ENCODE peak calls at places on chromosomes 16 and 17, in ten cellular contexts. E is cardiac fibroblast; L is activated T-helper 1 cell treated with anti-CD3 and anti-CD28 coated beads, Interleukin-12 subunit alpha, Interleukin-12 subunit beta, Interleukin-2, Interleukin-4 antibody, amounts not matched to agents 30 ng/mL and 10 ng/mL and 1 ng/mL, durations not matched to agents 14 hours and 24 hours and 36 hours; W is NCI-H1048; K is NT2/D1; Y is fibroblast of gingiva; R is left cardiac atrium; T is neuronal stem cell; C is stimulated activated CD4-positive, alpha-beta T cell treated with anti-CD3 and anti-CD28 coated beads, Interleukin-1b, Interleukin-23, amount 100 ng/mL, for 24 hours; B is hepatic stellate cell. A is an unnamed sample.

GRCh38 chr16:82504811-82505210 is 122.0 kb upstream of the CDH13 start:
- DNase-seq in E (no peak), L (no peak), W (no peak), K (no peak), Y (no peak), R (no peak), T (no peak), C (no peak), B (no peak), A (no peak)

GRCh38 chr17:78117027-78117981 is 11.3 kb downstream of the TMC6 start:
- DNase-seq in E (no peak), L (no peak), W (no peak), K (no peak), Y (no peak), R (peak), T (no peak), C (no peak), B (no peak), A (no peak)

GRCh38 chr17:38598536-38598935 is 7.2 kb downstream of the SRCIN1 start:
- DNase-seq in E (peak), L (no peak), W (peak), K (peak), Y (peak), R (no peak), T (peak), C (no peak), B (peak), A (peak)

GRCh38 chr16:74304164-74304834 is 7.7 kb downstream of the PSMD7 start:
- DNase-seq in E (peak), L (no peak), W (no peak), K (no peak), Y (no peak), R (no peak), T (no peak), C (no peak), B (no peak), A (no peak)

GRCh38 chr16:69240336-69240735 is 53.4 kb downstream of the SNTB2 start:
- DNase-seq in E (peak), L (no peak), W (no peak), K (no peak), Y (no peak), R (no peak), T (no peak), C (no peak), B (peak), A (no peak)

GRCh38 chr16:24731722-24732419 is 2.4 kb downstream of the TNRC6A start:
- DNase-seq in E (no peak), L (no peak), W (no peak), K (no peak), Y (no peak), R (peak), T (no peak), C (no peak), B (no peak), A (no peak)

GRCh38 chr17:81194941-81195901 is 27.5 kb downstream of the CEP131 start:
- DNase-seq in E (no peak), L (no peak), W (no peak), K (no peak), Y (no peak), R (no peak), T (no peak), C (no peak), B (no peak), A (no peak)

GRCh38 chr16:379183-379960 is 2.4 kb downstream of the PGAP6 start:
- DNase-seq in E (no peak), L (no peak), W (no peak), K (no peak), Y (no peak), R (no peak), T (no peak), C (no peak), B (no peak), A (peak)

GRCh38 chr16:3274947-3275346 is 8.3 kb upstream of the ZNF263 start:
- DNase-seq in E (no peak), L (no peak), W (no peak), K (no peak), Y (no peak), R (no peak), T (no peak), C (no peak), B (no peak), A (no peak)

GRCh38 chr17:67532326-67532871 is 155.3 kb downstream of the PITPNC1 start:
- DNase-seq in E (no peak), L (no peak), W (no peak), K (no peak), Y (no peak), R (no peak), T (no peak), C (no peak), B (no peak), A (no peak)

GRCh38 chr16:4200000-4200780 is 41.7 kb downstream of the SRL start:
- DNase-seq in E (peak), L (no peak), W (no peak), K (no peak), Y (peak), R (peak), T (peak), C (no peak), B (peak), A (no peak)

GRCh38 chr16:57959804-57960203 is 11.1 kb downstream of the CNGB1 start:
- DNase-seq in E (no peak), L (no peak), W (no peak), K (no peak), Y (no peak), R (no peak), T (no peak), C (no peak), B (no peak), A (no peak)

GRCh38 chr16:31331141-31331764 is 23.7 kb upstream of the ITGAX start:
- DNase-seq in E (no peak), L (no peak), W (no peak), K (no peak), Y (no peak), R (no peak), T (no peak), C (peak), B (no peak), A (no peak)

GRCh38 chr17:63446981-63447687 is 1.0 kb upstream of the CYB561 start:
- DNase-seq in E (no peak), L (no peak), W (no peak), K (peak), Y (no peak), R (no peak), T (no peak), C (peak), B (no peak), A (no peak)

GRCh38 chr17:42387663-42388380 is 420 bp downstream of the STAT3 start:
- DNase-seq in E (peak), L (peak), W (no peak), K (no peak), Y (no peak), R (peak), T (no peak), C (no peak), B (peak), A (no peak)

GRCh38 chr16:30949655-30950515 is 1.0 kb downstream of the ORAI3 start:
- DNase-seq in E (peak), L (peak), W (no peak), K (no peak), Y (peak), R (peak), T (no peak), C (no peak), B (peak), A (no peak)

GRCh38 chr17:75652934-75653549 is 13.9 kb downstream of the RECQL5 start:
- DNase-seq in E (peak), L (no peak), W (no peak), K (no peak), Y (no peak), R (no peak), T (peak), C (no peak), B (peak), A (no peak)

GRCh38 chr17:12097326-12097725 is 76.6 kb downstream of the MAP2K4 start:
- DNase-seq in E (peak), L (no peak), W (no peak), K (no peak), Y (no peak), R (no peak), T (no peak), C (no peak), B (no peak), A (no peak)

GRCh38 chr16:58365623-58366022 is 26.6 kb upstream of the GINS3 start:
- DNase-seq in E (no peak), L (no peak), W (no peak), K (no peak), Y (no peak), R (no peak), T (no peak), C (no peak), B (no peak), A (no peak)

GRCh38 chr17:76132574-76133338 is 8.3 kb downstream of the FOXJ1 start:
- DNase-seq in E (no peak), L (no peak), W (no peak), K (no peak), Y (no peak), R (no peak), T (no peak), C (no peak), B (no peak), A (no peak)

GRCh38 chr17:2709173-2709661 is 2.3 kb downstream of the CLUH start:
- DNase-seq in E (no peak), L (no peak), W (no peak), K (no peak), Y (no peak), R (no peak), T (no peak), C (no peak), B (no peak), A (no peak)

GRCh38 chr16:86355538-86355937 is 154.8 kb upstream of the FOXF1 start:
- DNase-seq in E (peak), L (no peak), W (no peak), K (no peak), Y (peak), R (no peak), T (no peak), C (no peak), B (peak), A (no peak)

GRCh38 chr17:67974598-67975066 is 21.6 kb downstream of the C17orf58 start:
- DNase-seq in E (no peak), L (no peak), W (no peak), K (peak), Y (no peak), R (no peak), T (peak), C (no peak), B (no peak), A (peak)

GRCh38 chr16:86216591-86216990 is 293.7 kb upstream of the FOXF1 start:
- DNase-seq in E (no peak), L (no peak), W (no peak), K (no peak), Y (no peak), R (no peak), T (no peak), C (no peak), B (no peak), A (no peak)

GRCh38 chr17:57862990-57863667 is 13.3 kb upstream of the MRPS23 start:
- DNase-seq in E (no peak), L (no peak), W (no peak), K (no peak), Y (no peak), R (no peak), T (no peak), C (no peak), B (peak), A (no peak)

GRCh38 chr16:3997231-3997841 is 116.8 kb upstream of the CREBBP start:
- DNase-seq in E (no peak), L (no peak), W (no peak), K (no peak), Y (no peak), R (no peak), T (no peak), C (no peak), B (no peak), A (no peak)

GRCh38 chr16:71242601-71243000 is 12.1 kb upstream of the HYDIN start:
- DNase-seq in E (no peak), L (no peak), W (no peak), K (no peak), Y (no peak), R (no peak), T (no peak), C (no peak), B (no peak), A (no peak)

GRCh38 chr16:82344157-82344556 is 174.1 kb upstream of the MPHOSPH6 start:
- DNase-seq in E (peak), L (no peak), W (no peak), K (no peak), Y (no peak), R (no peak), T (no peak), C (no peak), B (no peak), A (peak)

GRCh38 chr17:74635418-74635817 is 11.9 kb upstream of the CD300E start:
- DNase-seq in E (no peak), L (no peak), W (no peak), K (no peak), Y (no peak), R (no peak), T (peak), C (no peak), B (no peak), A (no peak)

GRCh38 chr17:28667870-28668269 is 5.9 kb downstream of the SUPT6H start:
- DNase-seq in E (no peak), L (no peak), W (no peak), K (no peak), Y (peak), R (no peak), T (no peak), C (no peak), B (no peak), A (no peak)

GRCh38 chr17:42311240-42312034 is 23.1 kb downstream of the STAT5A start:
- DNase-seq in E (peak), L (no peak), W (no peak), K (no peak), Y (peak), R (peak), T (no peak), C (no peak), B (peak), A (no peak)

GRCh38 chr16:72094266-72094610 is 591 bp downstream of the DHX38 start:
- DNase-seq in E (no peak), L (no peak), W (no peak), K (no peak), Y (no peak), R (no peak), T (no peak), C (no peak), B (peak), A (no peak)

GRCh38 chr17:32123782-32124181 is 18.5 kb upstream of the RHOT1 start:
- DNase-seq in E (peak), L (no peak), W (no peak), K (no peak), Y (peak), R (no peak), T (no peak), C (no peak), B (no peak), A (no peak)

GRCh38 chr17:14038206-14038605 is 31.1 kb upstream of the COX10 start:
- DNase-seq in E (peak), L (no peak), W (no peak), K (no peak), Y (peak), R (no peak), T (no peak), C (no peak), B (peak), A (no peak)

GRCh38 chr17:66655861-66656260 is 179.1 kb upstream of the CACNG5 start:
- DNase-seq in E (peak), L (no peak), W (no peak), K (no peak), Y (peak), R (no peak), T (no peak), C (peak), B (peak), A (no peak)

GRCh38 chr16:85441189-85441889 is 171.8 kb upstream of the GSE1 start:
- DNase-seq in E (no peak), L (no peak), W (no peak), K (no peak), Y (no peak), R (no peak), T (no peak), C (no peak), B (no peak), A (no peak)

GRCh38 chr16:16120382-16121184 is 102.7 kb downstream of the ABCC6 start:
- DNase-seq in E (no peak), L (no peak), W (no peak), K (no peak), Y (no peak), R (peak), T (no peak), C (no peak), B (no peak), A (no peak)

GRCh38 chr17:81210466-81210865 is 12.3 kb downstream of the CEP131 start:
- DNase-seq in E (no peak), L (no peak), W (no peak), K (no peak), Y (no peak), R (peak), T (no peak), C (no peak), B (no peak), A (no peak)

GRCh38 chr17:72152392-72152727 is 31.5 kb downstream of the SOX9 start:
- DNase-seq in E (peak), L (no peak), W (peak), K (no peak), Y (peak), R (no peak), T (no peak), C (no peak), B (no peak), A (no peak)

A was measured in iPS DF 19.7.